ENCODE peak calls at places on chromosome 15, in eight cellular contexts. Q is uterus, B is NB4, Z is right lobe of liver, I is GM12891, G is IMR-90, Y is erythroblast, N is sigmoid colon. X is an unnamed sample.

GRCh38 chr15:31163769-31164572 is 62.4 kb upstream of the TRPM1 start:
- DNase-seq in Q (no peak), B (no peak), Z (peak), I (no peak), G (no peak), Y (no peak), N (no peak), X (no peak)

GRCh38 chr15:73804421-73804820 is 51.3 kb upstream of the INSYN1 start:
- DNase-seq in Q (no peak), B (no peak), Z (no peak), I (no peak), G (no peak), Y (no peak), N (no peak), X (no peak)

GRCh38 chr15:95170587-95171380 is 939.4 kb downstream of the MCTP2 start:
- DNase-seq in Q (no peak), B (peak), Z (no peak), I (no peak), G (no peak), Y (no peak), N (no peak), X (no peak)

GRCh38 chr15:56972426-56972825 is 54.0 kb downstream of the TCF12 start:
- DNase-seq in Q (no peak), B (no peak), Z (no peak), I (no peak), G (no peak), Y (peak), N (no peak), X (no peak)

GRCh38 chr15:52144656-52145055 is 32.1 kb upstream of the BCL2L10 start:
- DNase-seq in Q (no peak), B (peak), Z (no peak), I (no peak), G (peak), Y (no peak), N (no peak), X (peak)

GRCh38 chr15:92082217-92082843 is 228.8 kb downstream of the SLCO3A1 start:
- DNase-seq in Q (peak), B (peak), Z (no peak), I (no peak), G (peak), Y (peak), N (peak), X (peak)

GRCh38 chr15:32843211-32843907 is 125.6 kb downstream of the GREM1 start:
- DNase-seq in Q (no peak), B (peak), Z (no peak), I (no peak), G (no peak), Y (no peak), N (no peak), X (no peak)

GRCh38 chr15:88454867-88455810 is 12.0 kb downstream of the MRPL46 start:
- DNase-seq in Q (peak), B (peak), Z (peak), I (no peak), G (peak), Y (peak), N (peak), X (peak)

GRCh38 chr15:55288006-55288717 is 1.5 kb downstream of the RAB27A start:
- DNase-seq in Q (no peak), B (no peak), Z (no peak), I (no peak), G (no peak), Y (no peak), N (no peak), X (no peak)

GRCh38 chr15:55289011-55289572 is 521 bp downstream of the RAB27A start:
- DNase-seq in Q (peak), B (peak), Z (peak), I (no peak), G (peak), Y (peak), N (peak), X (no peak)

GRCh38 chr15:55284461-55284860 is 5.2 kb downstream of the RAB27A start:
- DNase-seq in Q (no peak), B (no peak), Z (no peak), I (no peak), G (no peak), Y (no peak), N (no peak), X (no peak)

GRCh38 chr15:55290361-55291057 is 896 bp upstream of the RAB27A start:
- DNase-seq in Q (peak), B (peak), Z (peak), I (peak), G (peak), Y (peak), N (peak), X (peak)

GRCh38 chr15:55289573-55290360 is at the start of gene RAB27A:
- DNase-seq in Q (peak), B (peak), Z (peak), I (peak), G (peak), Y (peak), N (peak), X (peak)
- TF ChIP-seq POLR2A in Q (peak), B (peak), Z (peak), I (no peak), G (peak), Y (peak), N (no peak), X (peak)

GRCh38 chr15:78437762-78438594 is at the start of gene IREB2:
- DNase-seq in Q (peak), B (peak), Z (peak), I (peak), G (peak), Y (peak), N (peak), X (peak)
- TF ChIP-seq POLR2A in Q (peak), B (peak), Z (peak), I (peak), G (peak), Y (peak), N (peak), X (peak)

GRCh38 chr15:90953947-90954711 is 555 bp upstream of the RCCD1 start:
- DNase-seq in Q (no peak), B (no peak), Z (no peak), I (no peak), G (no peak), Y (no peak), N (no peak), X (no peak)

GRCh38 chr15:90952901-90953677 is 1.6 kb upstream of the RCCD1 start:
- DNase-seq in Q (no peak), B (no peak), Z (no peak), I (no peak), G (no peak), Y (no peak), N (no peak), X (no peak)

GRCh38 chr15:90955911-90956310 is 1.2 kb downstream of the RCCD1 start:
- DNase-seq in Q (no peak), B (no peak), Z (no peak), I (no peak), G (no peak), Y (peak), N (no peak), X (no peak)

GRCh38 chr15:90956551-90957104 is 1.9 kb downstream of the RCCD1 start:
- DNase-seq in Q (peak), B (no peak), Z (peak), I (peak), G (peak), Y (peak), N (peak), X (no peak)

GRCh38 chr15:90954712-90955671 is at the start of gene RCCD1:
- DNase-seq in Q (peak), B (peak), Z (peak), I (peak), G (peak), Y (peak), N (peak), X (peak)
- TF ChIP-seq POLR2A in Q (no peak), B (peak), Z (peak), I (peak), G (peak), Y (peak), N (peak), X (peak)

GRCh38 chr15:40471778-40472130 is 970 bp downstream of the CHST14 start:
- DNase-seq in Q (no peak), B (no peak), Z (no peak), I (no peak), G (peak), Y (peak), N (no peak), X (no peak)

GRCh38 chr15:40470423-40471104 is at the start of gene CHST14:
- DNase-seq in Q (peak), B (peak), Z (peak), I (peak), G (peak), Y (peak), N (peak), X (peak)

GRCh38 chr15:40469776-40470390 is 901 bp upstream of the CHST14 start:
- DNase-seq in Q (no peak), B (no peak), Z (no peak), I (no peak), G (peak), Y (peak), N (no peak), X (no peak)

GRCh38 chr15:40472171-40472727 is 1.5 kb downstream of the CHST14 start:
- DNase-seq in Q (no peak), B (no peak), Z (no peak), I (no peak), G (no peak), Y (no peak), N (no peak), X (no peak)

GRCh38 chr15:40471105-40471777 is 457 bp downstream of the CHST14 start:
- DNase-seq in Q (peak), B (peak), Z (no peak), I (no peak), G (peak), Y (peak), N (no peak), X (no peak)
- TF ChIP-seq POLR2A in Q (no peak), B (peak), Z (no peak), I (no peak), G (no peak), Y (no peak), N (no peak), X (peak)

DNA sequence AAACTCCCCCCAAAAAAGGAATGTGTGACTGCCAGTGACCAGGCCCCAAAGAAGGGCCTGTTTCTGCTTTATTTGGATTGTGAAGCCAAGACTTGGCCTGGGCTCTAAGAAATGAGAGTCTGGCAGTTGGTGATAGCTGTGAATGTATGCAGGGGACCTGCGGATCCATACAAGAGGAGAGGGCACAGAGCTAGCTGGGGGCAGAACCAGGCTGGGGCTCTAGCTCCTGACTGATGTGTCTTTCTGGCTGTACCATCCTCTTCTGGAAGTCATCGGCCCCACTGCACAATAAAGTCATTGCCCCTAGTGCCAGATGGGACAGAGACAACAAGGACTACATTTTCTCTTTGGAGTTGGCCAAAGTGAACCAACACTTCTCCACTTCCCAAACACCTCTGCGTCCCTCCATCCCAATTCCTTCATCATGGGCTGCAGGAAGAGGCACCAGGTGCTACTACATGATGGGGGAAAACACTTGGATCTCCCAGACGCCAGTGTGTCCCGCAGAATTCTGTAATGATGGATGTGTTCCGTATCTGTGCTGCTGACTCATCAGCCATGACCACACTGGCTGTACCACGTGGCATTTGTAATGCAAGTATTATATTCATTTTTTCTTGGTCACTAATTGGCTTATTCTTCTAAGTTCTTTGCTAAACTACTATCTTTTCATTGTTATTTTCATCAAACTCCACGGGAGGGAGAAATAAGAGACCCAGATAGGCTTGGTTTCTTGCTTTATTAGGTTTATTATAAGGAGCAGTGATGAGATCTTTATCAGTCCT is 1.7 kb upstream of the PLA2G4F start:
- DNase-seq in Q (no peak), B (no peak), Z (peak), I (no peak), G (peak), Y (no peak), N (no peak), X (peak)
- TF ChIP-seq POLR2A in Q (no peak), B (no peak), Z (no peak), I (peak), G (no peak), Y (peak), N (no peak), X (no peak)

DNA sequence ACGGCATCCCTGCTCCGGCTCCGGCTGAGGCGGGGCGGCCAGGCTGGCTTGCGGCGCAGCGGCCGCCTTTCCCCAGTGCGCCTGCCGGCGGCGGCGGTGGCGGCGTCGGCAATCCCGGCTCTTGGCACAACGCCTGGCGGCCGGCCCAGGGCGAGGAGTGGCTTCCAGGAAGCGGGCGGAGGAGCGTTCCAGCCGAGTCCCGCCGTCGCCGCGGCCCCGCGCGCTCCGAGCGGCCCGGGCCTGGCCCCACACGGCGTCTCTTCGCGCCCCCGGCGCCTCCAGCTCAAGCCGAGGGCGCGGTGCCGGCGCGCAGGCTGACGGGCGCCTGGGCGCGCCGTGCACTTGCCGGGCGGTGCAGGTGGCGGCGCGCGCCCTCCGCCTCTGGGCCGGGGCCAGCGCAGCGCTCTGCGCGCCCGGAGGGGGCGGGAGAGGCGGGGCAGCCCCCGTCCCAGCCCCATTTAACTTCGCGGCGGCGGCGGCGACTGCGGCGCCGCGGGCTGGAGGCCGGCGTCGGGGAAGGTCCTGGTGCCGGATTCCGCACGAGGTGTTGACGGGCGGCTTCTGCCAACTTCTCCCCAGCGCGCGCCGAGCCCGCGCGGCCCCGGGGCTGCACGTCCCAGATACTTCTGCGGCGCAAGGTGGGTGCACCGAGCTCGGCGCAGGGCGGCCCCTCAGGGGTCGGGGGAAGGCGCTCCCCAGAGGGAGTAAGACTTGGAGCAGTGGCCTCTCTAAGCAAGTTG is at the start of gene ADAMTSL3:
- DNase-seq in Q (peak), B (no peak), Z (peak), I (no peak), G (no peak), Y (peak), N (peak), X (no peak)
- TF ChIP-seq POLR2A in Q (no peak), B (no peak), Z (peak), I (no peak), G (no peak), Y (no peak), N (no peak), X (no peak)

GRCh38 chr15:50908209-50909043 is at the start of gene AP4E1:
- DNase-seq in Q (peak), B (peak), Z (peak), I (peak), G (peak), Y (peak), N (peak), X (peak)
- TF ChIP-seq POLR2A in Q (peak), B (peak), Z (peak), I (peak), G (peak), Y (peak), N (no peak), X (peak)

DNA sequence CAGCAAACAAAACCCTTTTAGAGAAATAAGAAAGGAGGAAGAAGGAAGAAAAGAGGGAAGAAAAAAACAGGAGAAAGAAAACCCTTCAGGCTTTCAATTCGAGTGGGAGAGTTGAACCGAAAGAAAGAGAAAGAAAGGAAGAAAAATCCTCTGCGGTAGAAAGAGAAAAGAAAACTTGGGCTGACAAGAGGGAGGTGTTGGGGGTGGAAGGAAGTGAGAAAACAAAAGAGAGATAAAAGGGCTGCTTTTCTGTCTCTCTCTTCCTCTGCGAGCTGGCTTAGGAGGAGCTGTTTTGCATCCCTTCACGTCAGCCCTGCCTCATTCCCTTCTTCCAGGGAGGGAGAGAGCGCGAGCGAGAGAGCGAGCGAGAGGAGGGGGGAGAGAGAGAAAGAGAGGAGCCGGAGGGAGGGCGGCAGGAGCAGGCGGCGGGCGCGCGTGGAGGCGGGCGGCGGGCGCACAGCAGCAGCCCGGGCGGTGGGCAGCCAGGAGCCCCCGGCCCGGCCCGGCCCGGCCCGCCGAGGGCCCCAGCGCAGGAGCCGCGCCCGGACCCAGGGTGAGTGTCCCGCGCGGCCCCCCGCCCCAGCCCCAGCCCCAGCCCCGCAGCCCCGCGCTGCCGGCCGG is at the start of gene ZNF710:
- DNase-seq in Q (peak), B (peak), Z (no peak), I (peak), G (peak), Y (peak), N (peak), X (peak)
- TF ChIP-seq POLR2A in Q (no peak), B (peak), Z (no peak), I (peak), G (no peak), Y (no peak), N (no peak), X (peak)

GRCh38 chr15:24956131-24956838 is 1.5 kb downstream of the SNRPN start:
- DNase-seq in Q (peak), B (no peak), Z (peak), I (peak), G (peak), Y (peak), N (peak), X (peak)

GRCh38 chr15:24955549-24955929 is 752 bp downstream of the SNRPN start:
- DNase-seq in Q (peak), B (no peak), Z (peak), I (no peak), G (no peak), Y (peak), N (peak), X (no peak)

GRCh38 chr15:24957691-24958090 is 2.9 kb downstream of the SNRPN start:
- DNase-seq in Q (no peak), B (no peak), Z (no peak), I (no peak), G (no peak), Y (no peak), N (no peak), X (no peak)

GRCh38 chr15:24954783-24955548 is at the start of the genes SNRPN and SNURF:
- DNase-seq in Q (peak), B (no peak), Z (peak), I (peak), G (peak), Y (peak), N (peak), X (peak)
- TF ChIP-seq POLR2A in Q (peak), B (no peak), Z (peak), I (peak), G (peak), Y (peak), N (peak), X (peak)